ENCODE peak calls at places on chromosomes 3 and 15, in seven cellular contexts. D is activated CD8-positive, alpha-beta memory T cell treated with anti-CD3 and anti-CD28 coated beads, Interleukin-2, amount 50 U/mL, for 4 hours; S is CD8-positive, alpha-beta memory T cell; C is activated T-cell treated with anti-CD3 and anti-CD28 coated beads, Interleukin-2, amount 50 U/mL, for 72 hours; V is adrenal gland; L is nephron progenitor cell; B is AG10803. O is an unnamed sample.

GRCh38 chr3:45179163-45179562 is 33.0 kb upstream of the CDCP1 start:
- DNase-seq in S (no peak), C (no peak), V (no peak), D (no peak), L (peak), B (no peak), O (no peak)

GRCh38 chr3:52518723-52519444 is 14.8 kb downstream of the NT5DC2 start:
- DNase-seq in L (peak), V (no peak), C (no peak), B (no peak), S (no peak), D (no peak), O (no peak)

GRCh38 chr3:141370065-141370533 is 1.8 kb downstream of the ZBTB38 start:
- DNase-seq in V (peak), L (peak), D (peak), C (peak), S (peak), B (peak), O (no peak)

GRCh38 chr3:62982795-62983455 is 107.7 kb upstream of the CADPS start:
- DNase-seq in C (no peak), L (no peak), S (no peak), D (no peak), B (no peak), V (no peak), O (no peak)

GRCh38 chr15:70113304-70113700 is 15.6 kb upstream of the TLE3 start:
- DNase-seq in V (peak), S (no peak), L (no peak), D (no peak), C (no peak), B (no peak), O (no peak)

GRCh38 chr3:107705046-107705445 is 182.3 kb downstream of the BBX start:
- DNase-seq in L (no peak), D (no peak), C (no peak), V (no peak), S (no peak), B (peak), O (no peak)

GRCh38 chr15:68113273-68113672 is 59.2 kb downstream of the PIAS1 start:
- DNase-seq in C (no peak), D (no peak), S (no peak), L (no peak), V (no peak), B (peak), O (no peak)

GRCh38 chr3:181936774-181937173 is 225.0 kb downstream of the SOX2 start:
- DNase-seq in S (no peak), V (no peak), D (no peak), L (no peak), C (no peak), B (no peak), O (no peak)

GRCh38 chr3:168678730-168679129 is 583.0 kb upstream of the GOLIM4 start:
- DNase-seq in V (no peak), C (no peak), S (no peak), L (no peak), D (no peak), B (no peak), O (no peak)

GRCh38 chr3:23723930-23724329 is 81.8 kb upstream of the UBE2E1 start:
- DNase-seq in D (no peak), C (no peak), L (no peak), B (no peak), S (no peak), V (no peak), O (no peak)

GRCh38 chr3:156787926-156788663 is 38.1 kb upstream of the LEKR1 start:
- DNase-seq in S (no peak), B (peak), V (no peak), C (peak), D (no peak), L (no peak), O (peak)

GRCh38 chr3:195031574-195032003 is 239.4 kb downstream of the XXYLT1 start:
- DNase-seq in L (no peak), S (no peak), D (no peak), C (no peak), V (no peak), B (no peak), O (no peak)

GRCh38 chr3:19526071-19526470 is 377.8 kb downstream of the KCNH8 start:
- DNase-seq in D (no peak), C (no peak), L (no peak), B (no peak), S (no peak), V (no peak), O (no peak)

GRCh38 chr15:62900071-62900812 is 142.3 kb upstream of the TPM1 start:
- DNase-seq in C (no peak), L (no peak), S (no peak), D (no peak), B (no peak), V (no peak), O (no peak)

GRCh38 chr15:49151831-49152230 is 3.6 kb downstream of the COPS2 start:
- DNase-seq in C (no peak), D (no peak), L (no peak), B (no peak), S (no peak), V (no peak), O (no peak)

GRCh38 chr3:37290551-37290950 is 116.2 kb upstream of the LRRFIP2 start:
- DNase-seq in S (no peak), C (no peak), V (no peak), B (peak), L (no peak), D (no peak), O (no peak)

GRCh38 chr3:34312684-34313083 is 514.3 kb downstream of the PDCD6IP start:
- DNase-seq in D (no peak), L (no peak), V (no peak), C (no peak), B (no peak), S (no peak), O (no peak)

GRCh38 chr3:143525408-143525807 is 322.9 kb downstream of the SLC9A9 start:
- DNase-seq in V (no peak), B (peak), L (no peak), D (no peak), S (no peak), C (no peak), O (no peak)

GRCh38 chr15:70023064-70023768 is 74.5 kb downstream of the TLE3 start:
- DNase-seq in V (no peak), D (peak), L (no peak), B (peak), C (peak), S (peak), O (peak)

GRCh38 chr15:69997701-69998273 is 99.9 kb downstream of the TLE3 start:
- DNase-seq in C (no peak), B (peak), V (no peak), S (no peak), L (no peak), D (no peak), O (peak)

GRCh38 chr3:150005243-150006102 is 34.8 kb upstream of the PFN2 start:
- DNase-seq in D (no peak), L (no peak), B (peak), C (no peak), S (no peak), V (no peak), O (no peak)

GRCh38 chr15:33671456-33671855 is 296.8 kb upstream of the CHRM5 start:
- DNase-seq in L (no peak), S (no peak), V (no peak), D (no peak), B (no peak), C (no peak), O (no peak)

GRCh38 chr3:34106879-34107278 is 308.4 kb downstream of the PDCD6IP start:
- DNase-seq in V (no peak), B (no peak), D (no peak), S (no peak), L (peak), C (peak), O (no peak)

GRCh38 chr15:78149805-78150751 is 916 bp downstream of the IDH3A start:
- DNase-seq in B (no peak), L (no peak), C (no peak), V (no peak), S (no peak), D (no peak), O (no peak)

GRCh38 chr3:139136459-139137190 is 91.9 kb upstream of the PRR23C start:
- DNase-seq in B (no peak), C (no peak), L (no peak), D (no peak), S (no peak), V (no peak), O (no peak)

GRCh38 chr3:107598926-107599754 is 76.4 kb downstream of the BBX start:
- DNase-seq in S (peak), B (peak), L (peak), D (peak), V (no peak), C (peak), O (no peak)

GRCh38 chr3:57382933-57383332 is 90.4 kb upstream of the ASB14 start:
- DNase-seq in B (peak), S (no peak), V (no peak), L (no peak), D (no peak), C (no peak), O (no peak)

GRCh38 chr3:153734777-153735551 is 386.2 kb upstream of the ARHGEF26 start:
- DNase-seq in B (peak), C (no peak), S (no peak), L (no peak), V (no peak), D (no peak), O (peak)

GRCh38 chr15:101556273-101556672 is 66.8 kb upstream of the PCSK6 start:
- DNase-seq in L (no peak), V (no peak), D (no peak), B (no peak), S (no peak), C (no peak), O (no peak)